ENCODE peak calls at places on chromosome 10, in five cellular contexts. D, M, F, V and B are unnamed samples.

GRCh38 chr10:72030762-72031543 is 57.4 kb downstream of the SPOCK2 start:
- DNase-seq in D (peak; percentile 72), M (no peak), V (no peak), F (no peak), B (no peak)

GRCh38 chr10:124648738-124649137 is 95.4 kb downstream of the FAM53B start:
- DNase-seq in M (peak; percentile 77), D (peak; percentile 59), V (no peak), F (peak; percentile 90), B (no peak)

GRCh38 chr10:42367532-42368230 is 270.7 kb downstream of the ZNF33B start:
- DNase-seq in V (no peak), F (peak; percentile 78), M (no peak), D (peak; percentile 83), B (peak; percentile 48)

GRCh38 chr10:106680061-106680460 is 484.4 kb downstream of the SORCS1 start:
- DNase-seq in D (no peak), M (no peak), F (no peak), V (no peak), B (no peak)

GRCh38 chr10:129521161-129522025 is 54.4 kb downstream of the MGMT start:
- DNase-seq in V (no peak), D (no peak), F (no peak), M (no peak), B (no peak)

GRCh38 chr10:44913312-44914079 is 2.4 kb downstream of the TMEM72 start:
- DNase-seq in F (no peak), M (no peak), D (no peak), V (no peak), B (no peak)

GRCh38 chr10:113709221-113709838 is 29.6 kb downstream of the CASP7 start:
- DNase-seq in M (no peak), D (no peak), F (no peak), V (no peak), B (peak; percentile 27)

GRCh38 chr10:63105811-63106755 is 27.0 kb upstream of the NRBF2 start:
- DNase-seq in F (no peak), V (peak; percentile 42), M (no peak), D (no peak), B (no peak)

GRCh38 chr10:112951349-112952281 is 1.6 kb downstream of the TCF7L2 start:
- DNase-seq in V (peak; percentile 83), F (peak; percentile 87), D (peak; percentile 63), M (peak; percentile 23), B (no peak)

GRCh38 chr10:91800756-91801155 is 2.5 kb downstream of the TNKS2 start:
- DNase-seq in D (no peak), F (no peak), V (no peak), M (no peak), B (no peak)

GRCh38 chr10:35641430-35642015 is 573 bp downstream of the FZD8 start:
- DNase-seq in V (peak; percentile 76), M (peak; percentile 36), F (no peak), D (no peak), B (no peak)

GRCh38 chr10:36033808-36034207 is 391.7 kb upstream of the FZD8 start:
- DNase-seq in M (no peak), F (no peak), D (no peak), V (no peak), B (no peak)

GRCh38 chr10:133375357-133376115 is 2.4 kb upstream of the ECHS1 start:
- DNase-seq in F (no peak), M (no peak), D (no peak), V (no peak), B (no peak)

GRCh38 chr10:77560052-77560451 is 77.6 kb downstream of the KCNMA1 start:
- DNase-seq in M (no peak), D (no peak), F (no peak), V (no peak), B (no peak)

GRCh38 chr10:30829921-30830671 is 200.5 kb upstream of the LYZL2 start:
- DNase-seq in M (no peak), V (no peak), D (no peak), F (no peak), B (no peak)

GRCh38 chr10:21927601-21928000 is 75.9 kb downstream of the DNAJC1 start:
- DNase-seq in V (no peak), F (no peak), D (no peak), M (no peak), B (no peak)

GRCh38 chr10:76129213-76129612 is 697.8 kb downstream of the LRMDA start:
- DNase-seq in F (no peak), V (no peak), D (no peak), M (no peak), B (no peak)

GRCh38 chr10:15426558-15426957 is 55.5 kb upstream of the FAM171A1 start:
- DNase-seq in V (no peak), D (no peak), F (no peak), M (peak; percentile 25), B (no peak)

GRCh38 chr10:113680172-113681111 is 730 bp downstream of the CASP7 start:
- DNase-seq in F (peak; percentile 84), M (peak; percentile 74), V (no peak), D (peak; percentile 48), B (no peak)

GRCh38 chr10:100999742-101000601 is at the start of gene LZTS2:
- DNase-seq in D (peak; percentile 42), M (no peak), F (peak; percentile 82), V (peak; percentile 58), B (no peak)

GRCh38 chr10:32981760-32982159 is 23.7 kb upstream of the ITGB1 start:
- DNase-seq in D (peak; percentile 62), M (no peak), F (peak; percentile 78), V (no peak), B (no peak)

DNA sequence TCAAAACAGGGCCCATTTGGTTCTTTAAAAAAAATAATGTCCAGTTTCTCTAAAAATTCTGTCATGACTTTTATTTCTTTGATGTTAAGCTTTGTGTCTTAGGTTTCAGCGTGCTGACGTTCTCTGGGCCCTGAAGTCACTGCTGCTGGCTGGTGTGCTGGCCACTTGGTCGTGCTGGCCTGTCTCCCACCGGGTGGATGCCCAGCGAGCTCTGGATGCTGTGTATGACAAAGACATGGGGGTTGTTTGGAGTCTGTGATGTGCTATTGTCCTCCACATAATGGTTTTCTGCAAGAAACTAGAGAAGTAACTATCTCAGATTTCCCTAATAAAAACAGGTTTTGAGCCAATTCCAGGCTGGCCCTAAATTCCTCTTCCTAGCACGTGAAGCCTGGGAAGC is 9.5 kb upstream of the IDI2 start:
- DNase-seq in F (no peak), V (no peak), M (no peak), D (no peak), B (no peak)
- TF ChIP-seq CTCF in F (no peak), V (no peak), M (no peak), D (no peak), B (no peak)

GRCh38 chr10:7475954-7476353 is 65.1 kb upstream of the SFMBT2 start:
- DNase-seq in D (no peak), F (no peak), M (no peak), V (no peak), B (no peak)
- H3K4me3 ChIP-seq in D (no peak overlapping the region), F (no peak overlapping the region), M (no peak overlapping the region), V (peak overlapping the region; percentile 13), B (no peak overlapping the region)

GRCh38 chr10:99973190-99973589 is 36.6 kb downstream of the DNMBP start:
- DNase-seq in V (no peak), F (no peak), M (no peak), D (no peak), B (no peak)
- TF ChIP-seq CTCF in V (peak; percentile 23), F (peak; percentile 13), M (peak; percentile 25), D (no peak), B (peak; percentile 34)

DNA sequence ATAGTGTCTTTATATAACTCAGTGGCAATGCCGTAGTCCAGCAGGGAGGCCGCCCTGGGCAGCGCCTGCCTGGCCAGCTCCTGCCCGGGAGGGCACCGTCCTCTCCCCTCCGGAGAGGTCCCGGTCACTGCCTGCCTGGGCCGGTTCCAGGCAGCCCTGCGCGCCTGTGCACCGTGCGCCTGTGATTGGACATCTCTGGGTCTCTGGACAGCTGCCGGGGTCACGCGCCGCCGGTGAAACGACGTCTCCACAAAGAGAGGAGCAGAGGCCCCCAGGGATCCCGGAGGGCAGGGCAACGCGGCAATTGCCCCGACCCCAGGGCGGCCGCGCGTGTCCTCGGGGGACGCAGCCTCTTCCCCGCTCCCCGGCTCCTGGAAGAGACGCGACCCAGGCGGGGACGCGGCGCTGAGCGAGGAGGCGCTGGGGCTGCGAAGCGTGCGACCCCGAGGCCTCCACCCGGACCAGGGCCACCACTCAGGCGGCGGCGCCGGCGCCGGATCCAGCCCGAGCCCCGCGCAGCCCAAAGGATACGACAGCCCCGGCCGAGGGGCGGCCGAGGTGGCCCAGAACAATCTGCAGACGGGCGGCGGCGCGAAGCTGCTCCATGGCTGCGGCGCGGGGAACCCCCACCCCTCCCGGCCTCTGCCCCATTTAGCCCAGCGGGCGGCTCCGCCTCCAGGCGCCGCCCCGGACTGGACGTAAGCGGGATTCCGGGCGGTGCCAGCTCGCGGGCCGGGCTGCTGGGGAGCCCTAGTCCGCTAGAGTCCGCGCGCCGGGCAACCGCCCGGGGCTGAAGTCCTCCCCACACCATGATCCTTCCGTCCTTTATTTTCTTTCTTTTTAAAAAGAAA is at the start of gene PHYH:
- DNase-seq in V (peak; percentile 89), M (peak; percentile 89), F (peak; percentile 98), D (peak; percentile 93), B (no peak)
- H3K4me3 ChIP-seq in V (peak within 1 kb of the TSS; percentile 52), M (peak within 1 kb of the TSS; percentile 55), F (peak within 1 kb of the TSS; percentile 67), D (peak within 1 kb of the TSS; percentile 59), B (peak within 1 kb of the TSS; percentile 65)